ENCODE peak calls at places on chromosomes 2 and 18, in four cellular contexts. L, H, J and A are unnamed samples.

GRCh38 chr2:15943378-15943851 is 3.1 kb downstream of the MYCN start:
- DNase-seq in H (no peak), J (no peak), L (peak; percentile 38), A (no peak)

GRCh38 chr2:104656496-104657310 is 197.2 kb upstream of the POU3F3 start:
- DNase-seq in J (no peak), L (no peak), H (no peak), A (no peak)

GRCh38 chr2:236825989-236826510 is 256.4 kb downstream of the ACKR3 start:
- DNase-seq in H (no peak), J (no peak), L (no peak), A (no peak)

GRCh38 chr2:162462911-162463310 is 119.0 kb downstream of the GCA start:
- DNase-seq in L (no peak), J (no peak), H (no peak), A (no peak)

GRCh38 chr2:25362564-25363145 is 20.9 kb upstream of the DNMT3A start:
- DNase-seq in J (no peak), L (no peak), H (no peak), A (peak; percentile 59)

GRCh38 chr2:150027164-150027563 is 439.6 kb upstream of the MMADHC start:
- DNase-seq in L (no peak), H (no peak), J (no peak), A (no peak)

GRCh38 chr2:62996534-62997186 is 54.0 kb upstream of the OTX1 start:
- DNase-seq in J (no peak), H (no peak), L (no peak), A (no peak)

GRCh38 chr2:53252115-53252514 is 515.5 kb upstream of the CHAC2 start:
- DNase-seq in L (no peak), H (no peak), J (no peak), A (no peak)

GRCh38 chr2:39855856-39856255 is 76.8 kb upstream of the THUMPD2 start:
- DNase-seq in J (no peak), H (no peak), L (no peak), A (no peak)

GRCh38 chr2:13193900-13194299 is 477.2 kb downstream of the TRIB2 start:
- DNase-seq in J (peak; percentile 24), L (no peak), H (no peak), A (no peak)

GRCh38 chr18:21820811-21821143 is 80.2 kb downstream of the MIB1 start:
- DNase-seq in J (no peak), H (no peak), L (no peak), A (no peak)

GRCh38 chr2:143903172-143903856 is 616.6 kb downstream of the ZEB2 start:
- DNase-seq in H (peak; percentile 16), J (no peak), L (no peak), A (no peak)

GRCh38 chr2:15687720-15688119 is 96.1 kb downstream of the DDX1 start:
- DNase-seq in L (no peak), H (no peak), J (no peak), A (no peak)

GRCh38 chr2:160932960-160933359 is 227.3 kb upstream of the TANK start:
- DNase-seq in H (peak; percentile 94), J (no peak), L (no peak), A (no peak)

GRCh38 chr2:66438498-66439290 is 3.8 kb downstream of the MEIS1 start:
- DNase-seq in L (no peak), J (no peak), H (no peak), A (no peak)

GRCh38 chr2:112811841-112812306 is 24.7 kb downstream of the IL1B start:
- DNase-seq in H (no peak), J (no peak), L (no peak), A (peak; percentile 27)

GRCh38 chr2:121358291-121358690 is 73.3 kb upstream of the TFCP2L1 start:
- DNase-seq in L (no peak), H (no peak), J (no peak), A (no peak)